ENCODE peak calls at places on chromosomes 1 and 21, in six cellular contexts. I is astrocyte of the cerebellum, G is keratinocyte, A is uterus, T is heart right ventricle, L is cardiac muscle cell. Y is an unnamed sample.

GRCh38 chr1:180964056-180964455 is 51.4 kb downstream of the KIAA1614 start:
- DNase-seq in A (no peak), G (no peak), T (no peak), L (no peak), I (no peak), Y (no peak)

GRCh38 chr1:45263132-45263531 is 56.7 kb upstream of the ZSWIM5 start:
- DNase-seq in T (no peak), G (no peak), L (no peak), I (no peak), A (no peak), Y (no peak)

GRCh38 chr1:221451741-221452140 is 290.1 kb downstream of the DUSP10 start:
- DNase-seq in T (no peak), A (no peak), I (no peak), G (no peak), L (no peak), Y (no peak)

GRCh38 chr1:151860504-151861187 is 7.1 kb upstream of the THEM5 start:
- DNase-seq in L (no peak), T (no peak), G (no peak), A (no peak), I (no peak), Y (no peak)

GRCh38 chr1:75711846-75712245 is 12.7 kb upstream of the ACADM start:
- DNase-seq in L (no peak), A (no peak), T (no peak), G (no peak), I (no peak), Y (no peak)

GRCh38 chr1:67162954-67163353 is 3.3 kb upstream of the IL23R start:
- DNase-seq in L (peak), I (no peak), G (peak), A (no peak), T (no peak), Y (no peak)

GRCh38 chr1:9084883-9085282 is 15.4 kb upstream of the SLC2A5 start:
- DNase-seq in G (no peak), A (no peak), T (peak), L (peak), I (no peak), Y (no peak)

GRCh38 chr1:99559166-99559565 is 86.7 kb upstream of the PALMD start:
- DNase-seq in T (no peak), I (no peak), L (no peak), G (no peak), A (no peak), Y (no peak)

GRCh38 chr1:219506337-219506944 is 106.5 kb downstream of the ZC3H11B start:
- DNase-seq in A (peak), T (no peak), L (no peak), G (no peak), I (no peak), Y (no peak)

GRCh38 chr1:28246427-28246832 is 10.5 kb downstream of the ATP5IF1 start:
- DNase-seq in A (no peak), L (peak), G (no peak), T (no peak), I (no peak), Y (no peak)

GRCh38 chr1:3174487-3175247 is 105.7 kb downstream of the PRDM16 start:
- DNase-seq in I (peak), G (no peak), A (peak), L (peak), T (peak), Y (no peak)

GRCh38 chr1:23809751-23810171 is 9.2 kb upstream of the GALE start:
- DNase-seq in T (peak), L (peak), A (no peak), G (no peak), I (no peak), Y (peak)

GRCh38 chr1:232538224-232538942 is 91.5 kb downstream of the SIPA1L2 start:
- DNase-seq in T (no peak), A (no peak), L (peak), I (peak), G (no peak), Y (peak)

GRCh38 chr1:235142991-235143390 is 14.4 kb upstream of the TOMM20 start:
- DNase-seq in L (no peak), T (no peak), I (no peak), G (no peak), A (no peak), Y (no peak)

GRCh38 chr1:24216730-24217129 is 29.6 kb upstream of the IFNLR1 start:
- DNase-seq in G (no peak), L (no peak), T (no peak), A (no peak), I (no peak), Y (no peak)

GRCh38 chr21:28986677-28987076 is 6.0 kb downstream of the LTN1 start:
- DNase-seq in A (no peak), I (no peak), T (no peak), L (no peak), G (no peak), Y (no peak)

GRCh38 chr21:34889537-34890257 is 159.4 kb downstream of the RUNX1 start:
- DNase-seq in A (peak), G (no peak), L (peak), I (no peak), T (peak), Y (no peak)

GRCh38 chr21:15367061-15367626 is 302.3 kb upstream of the NRIP1 start:
- DNase-seq in G (no peak), A (no peak), T (no peak), L (no peak), I (no peak), Y (no peak)

GRCh38 chr1:220813013-220813412 is 26.3 kb downstream of the MTARC1 start:
- DNase-seq in G (no peak), A (no peak), L (no peak), I (no peak), T (no peak), Y (no peak)

GRCh38 chr1:31669433-31669785 is 24.7 kb upstream of the PEF1 start:
- DNase-seq in L (no peak), I (no peak), G (no peak), A (no peak), T (no peak), Y (no peak)

GRCh38 chr1:155227261-155228095 is 19.0 kb downstream of the MTX1 start:
- DNase-seq in I (peak), L (peak), G (peak), A (peak), T (peak), Y (peak)

GRCh38 chr1:155223017-155223416 is 14.5 kb downstream of the MTX1 start:
- DNase-seq in L (no peak), G (no peak), A (no peak), I (no peak), T (no peak), Y (no peak)

GRCh38 chr1:155228096-155228427 is 19.6 kb downstream of the MTX1 start:
- DNase-seq in I (no peak), L (no peak), A (no peak), T (no peak), G (no peak), Y (no peak)

GRCh38 chr1:155226188-155226909 is 17.9 kb downstream of the MTX1 start:
- DNase-seq in L (peak), A (peak), T (peak), G (no peak), I (no peak), Y (no peak)

GRCh38 chr1:155226910-155227260 is 18.4 kb downstream of the MTX1 start:
- DNase-seq in G (no peak), A (no peak), L (peak), I (no peak), T (peak), Y (no peak)
- TF ChIP-seq CTCF in G (no peak), A (no peak), L (no peak), I (no peak), T (no peak), Y (no peak)

GRCh38 chr1:196367838-196368237 is 240.4 kb downstream of the KCNT2 start:
- DNase-seq in L (no peak), I (no peak), T (no peak), G (no peak), A (no peak), Y (no peak)

GRCh38 chr1:196373798-196374197 is 234.4 kb downstream of the KCNT2 start:
- DNase-seq in L (no peak), A (no peak), I (no peak), G (no peak), T (no peak), Y (no peak)

GRCh38 chr1:196376648-196377295 is 231.5 kb downstream of the KCNT2 start:
- DNase-seq in I (no peak), T (no peak), G (no peak), A (no peak), L (no peak), Y (no peak)

GRCh38 chr1:196377811-196378210 is 230.4 kb downstream of the KCNT2 start:
- DNase-seq in T (no peak), A (no peak), I (no peak), G (no peak), L (no peak), Y (no peak)

GRCh38 chr1:196372896-196373536 is 235.2 kb downstream of the KCNT2 start:
- DNase-seq in L (peak), G (no peak), T (no peak), A (no peak), I (no peak), Y (no peak)
- H3K4me3 ChIP-seq in L (no peak), G (no peak), T (no peak), A (no peak), I (no peak), Y (no peak)

DNA sequence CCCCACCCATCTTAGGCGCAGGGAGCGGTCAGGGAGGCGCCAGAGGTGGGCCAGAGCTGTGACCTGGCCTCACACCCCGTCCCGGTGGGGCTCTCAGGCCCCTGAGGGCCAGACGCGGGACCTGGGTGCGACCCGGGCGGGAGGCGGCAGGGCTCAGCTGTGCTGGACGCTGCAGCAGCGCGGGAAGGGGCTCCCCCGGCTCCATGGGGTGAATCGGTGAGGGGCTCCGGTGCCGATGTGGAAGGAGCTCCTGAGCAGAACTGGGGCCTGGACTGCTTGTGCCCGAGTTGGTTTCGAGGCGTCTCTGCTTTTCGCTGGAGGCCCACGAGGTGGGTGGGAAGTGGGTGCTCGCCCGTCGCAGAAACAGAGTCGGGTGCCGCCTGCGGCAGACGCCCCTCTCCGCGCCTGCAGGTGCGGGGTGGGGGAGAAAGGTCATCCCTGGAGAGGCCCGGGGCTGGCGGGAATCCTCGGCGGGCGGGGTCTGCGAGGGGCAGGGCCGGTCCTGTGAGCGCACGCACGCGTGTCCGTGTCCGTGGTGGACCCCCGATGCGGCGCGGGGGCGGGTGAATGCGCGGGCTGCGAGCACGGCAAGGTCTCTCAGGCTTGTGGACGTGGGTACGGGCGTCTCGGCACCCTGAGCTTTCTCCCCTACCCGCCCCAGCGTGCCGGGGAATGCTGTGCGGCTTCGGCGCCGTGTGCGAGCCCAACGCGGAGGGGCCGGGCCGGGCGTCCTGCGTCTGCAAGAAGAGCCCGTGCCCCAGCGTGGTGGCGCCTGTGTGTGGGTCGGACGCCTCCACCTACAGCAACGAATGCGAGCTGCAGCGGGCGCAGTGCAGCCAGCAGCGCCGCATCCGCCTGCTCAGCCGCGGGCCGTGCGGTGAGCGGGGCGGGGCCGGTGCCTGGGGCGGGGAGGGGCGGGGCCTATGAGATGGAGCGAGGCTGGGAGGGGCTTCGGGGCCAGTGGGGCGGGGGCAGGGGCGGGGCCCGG is 20.4 kb downstream of the AGRN start:
- DNase-seq in G (peak), I (peak), A (peak), T (peak), L (peak), Y (no peak)
- TF ChIP-seq CTCF in G (peak), I (peak), A (peak), T (no peak), L (no peak), Y (no peak)

DNA sequence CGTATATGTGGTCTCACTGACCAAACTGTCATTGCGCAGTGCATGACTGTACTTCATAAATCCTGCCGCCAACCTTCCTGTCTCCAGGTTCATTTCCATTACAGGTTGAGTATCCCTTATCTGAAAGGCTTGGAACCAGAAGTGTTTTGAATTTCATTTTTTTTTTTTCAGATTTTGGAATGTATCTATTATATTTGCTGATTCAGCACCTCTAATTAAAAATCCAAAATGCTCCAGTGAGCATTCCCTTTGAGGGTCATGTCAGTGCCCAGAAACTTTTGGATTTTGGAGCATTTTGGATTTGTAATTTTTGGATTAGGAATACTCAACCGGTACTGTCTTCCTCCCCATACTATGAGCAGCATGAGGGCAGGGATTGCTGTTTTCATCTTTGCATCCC is 30.7 kb upstream of the RBBP5 start:
- DNase-seq in I (no peak), T (no peak), L (no peak), G (no peak), A (no peak), Y (no peak)
- H3K4me3 ChIP-seq in I (no peak), T (no peak), L (no peak), G (no peak), A (no peak), Y (no peak)

GRCh38 chr1:178127482-178127881 is 33.6 kb downstream of the RASAL2 start:
- DNase-seq in A (no peak), G (no peak), T (no peak), L (no peak), I (no peak), Y (no peak)
- TF ChIP-seq CTCF in A (no peak), G (peak), T (no peak), L (no peak), I (no peak), Y (no peak)

DNA sequence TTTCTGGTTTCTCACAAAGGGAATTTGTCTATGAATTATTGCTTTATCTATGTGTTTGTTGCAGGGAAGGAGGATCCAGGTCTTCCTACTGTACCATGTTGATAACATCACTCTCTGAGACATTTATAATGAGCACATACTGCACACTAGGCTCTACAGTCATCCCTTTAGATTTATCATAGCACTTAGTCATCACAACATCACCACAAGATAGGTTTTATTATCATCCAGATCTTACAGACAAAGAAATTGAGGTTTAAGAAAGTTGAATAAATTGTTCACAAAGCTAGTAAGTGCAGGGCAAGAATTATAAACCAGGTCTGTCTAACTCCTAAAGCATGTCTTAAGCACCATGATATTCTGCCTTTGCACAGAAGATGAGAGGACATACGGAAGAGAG is 121.1 kb upstream of the ST6GALNAC5 start:
- DNase-seq in A (no peak), T (no peak), L (no peak), I (no peak), G (no peak), Y (no peak)
- H3K4me3 ChIP-seq in A (no peak), T (no peak), L (no peak), I (no peak), G (no peak), Y (no peak)

DNA sequence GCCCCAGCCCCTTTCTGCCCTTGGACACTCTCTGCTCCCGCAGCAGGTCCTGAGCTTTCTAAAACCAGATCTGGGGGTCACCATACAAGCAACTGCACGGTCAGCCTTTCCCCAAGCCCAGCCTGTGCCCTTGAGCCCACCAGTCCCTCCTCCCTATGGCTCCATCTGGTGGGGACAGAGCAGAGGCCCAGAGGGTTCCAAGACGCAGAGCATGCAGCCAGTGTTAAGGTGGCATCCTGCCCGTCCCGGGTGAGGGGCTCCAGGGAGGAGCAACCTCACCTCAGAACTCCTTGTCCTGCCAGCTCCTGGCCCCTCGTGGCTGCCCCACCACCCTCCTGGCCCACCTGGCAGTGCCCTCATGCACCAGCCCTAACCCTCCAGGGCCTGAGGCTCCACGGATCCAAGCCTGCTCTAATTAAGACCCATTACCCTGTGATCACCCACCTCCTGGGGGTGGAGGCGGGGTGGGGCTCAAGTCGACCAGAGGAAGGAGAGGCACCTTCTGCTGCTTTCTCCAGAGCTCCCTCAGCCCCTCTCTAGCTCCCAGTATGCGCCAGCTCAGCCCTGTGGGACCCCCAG is 8.5 kb downstream of the CHD5 start:
- DNase-seq in I (no peak), T (no peak), G (no peak), L (no peak), A (no peak), Y (no peak)
- TF ChIP-seq CTCF in I (peak), T (no peak), G (peak), L (peak), A (no peak), Y (peak)

GRCh38 chr1:218347316-218347712 is 2.2 kb downstream of the TGFB2 start:
- DNase-seq in L (peak), I (no peak), G (no peak), A (peak), T (no peak), Y (no peak)

GRCh38 chr1:218347713-218348627 is 2.8 kb downstream of the TGFB2 start:
- DNase-seq in L (peak), T (no peak), I (no peak), A (no peak), G (no peak), Y (no peak)

GRCh38 chr1:218344814-218345672 is at the start of gene TGFB2:
- DNase-seq in G (no peak), T (peak), L (peak), A (peak), I (peak), Y (peak)

GRCh38 chr1:218345673-218346390 is 696 bp downstream of the TGFB2 start:
- DNase-seq in I (peak), G (no peak), A (peak), L (peak), T (peak), Y (no peak)

GRCh38 chr1:218346391-218347204 is 1.5 kb downstream of the TGFB2 start:
- DNase-seq in G (no peak), T (no peak), I (no peak), A (peak), L (peak), Y (no peak)
- H3K4me3 ChIP-seq in G (peak), T (peak), I (peak), A (peak), L (peak), Y (peak)

DNA sequence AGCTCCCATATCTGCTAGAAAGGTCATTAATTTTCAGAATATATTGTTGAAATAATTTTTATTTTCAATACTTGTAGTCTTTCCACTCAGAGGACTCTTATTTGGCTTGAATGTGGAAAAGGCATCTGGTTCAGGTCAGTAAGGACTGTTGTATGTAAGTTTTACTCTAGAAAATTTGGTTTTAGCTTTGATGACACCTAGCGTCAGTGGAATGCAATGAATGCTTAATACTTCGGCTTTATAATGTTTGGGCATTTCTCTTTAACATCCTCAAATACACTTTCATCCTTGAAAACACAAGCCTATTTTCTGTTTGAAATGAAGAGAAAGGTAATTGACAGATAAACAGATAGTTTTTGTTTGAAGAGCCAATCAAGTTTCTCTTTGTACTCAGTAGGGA is 63.3 kb downstream of the LRRC40 start:
- DNase-seq in L (peak), A (no peak), I (peak), G (no peak), T (no peak), Y (no peak)
- TF ChIP-seq CTCF in L (peak), A (no peak), I (peak), G (no peak), T (no peak), Y (peak)

Y was measured in epithelial cell of proximal tubule.